ENCODE peak calls at places on chromosomes 13 and 19, in five cellular contexts. S is M059J, G is NCI-H2029, Y is COR-L47, P is MG63. J is an unnamed sample.

GRCh38 chr13:23550164-23550563 is 20.0 kb upstream of the TNFRSF19 start:
- DNase-seq in G (no peak), P (no peak), S (no peak), Y (no peak), J (no peak)

GRCh38 chr19:18020212-18021067 is 12.5 kb downstream of the ARRDC2 start:
- DNase-seq in S (peak; percentile 59), Y (no peak), P (no peak), G (no peak), J (no peak)

GRCh38 chr19:50794778-50795664 is 4.8 kb downstream of the ACP4 start:
- DNase-seq in Y (no peak), S (peak; percentile 51), G (no peak), P (peak; percentile 71), J (no peak)

GRCh38 chr19:41430907-41431306 is 3.7 kb upstream of the B3GNT8 start:
- DNase-seq in P (no peak), G (no peak), Y (no peak), S (peak; percentile 25), J (no peak)

GRCh38 chr19:1261512-1261862 is 7.6 kb upstream of the CIRBP start:
- DNase-seq in S (peak; percentile 60), G (no peak), Y (peak; percentile 43), P (no peak), J (no peak)

GRCh38 chr19:3618144-3618810 is 8.3 kb downstream of the CACTIN start:
- DNase-seq in Y (no peak), P (no peak), G (no peak), S (no peak), J (peak; percentile 12)

GRCh38 chr13:21033866-21034601 is 27.4 kb downstream of the LATS2 start:
- DNase-seq in S (peak; percentile 93), Y (no peak), G (no peak), P (no peak), J (no peak)

GRCh38 chr19:47253467-47253881 is 2.9 kb upstream of the CCDC9 start:
- DNase-seq in Y (no peak), S (peak; percentile 95), P (peak; percentile 86), G (no peak), J (no peak)

GRCh38 chr13:49810464-49810824 is 18.0 kb upstream of the KPNA3 start:
- DNase-seq in Y (no peak), S (no peak), P (no peak), G (no peak), J (no peak)

GRCh38 chr19:16836115-16836905 is 7.1 kb downstream of the SIN3B start:
- DNase-seq in P (no peak), S (peak; percentile 12), G (no peak), Y (no peak), J (no peak)

GRCh38 chr13:114249062-114249461 is 14.4 kb downstream of the CDC16 start:
- DNase-seq in G (no peak), Y (no peak), S (no peak), P (no peak), J (no peak)

GRCh38 chr13:110477711-110478245 is 83.7 kb downstream of the RAB20 start:
- DNase-seq in Y (no peak), S (no peak), G (no peak), P (no peak), J (no peak)

GRCh38 chr19:16615788-16616187 is 12.2 kb downstream of the MED26 start:
- DNase-seq in S (no peak), Y (no peak), G (no peak), P (no peak), J (no peak)

GRCh38 chr13:45269204-45269603 is 68.4 kb upstream of the KCTD4 start:
- DNase-seq in G (no peak), Y (no peak), S (peak; percentile 86), P (peak; percentile 36), J (no peak)

GRCh38 chr13:44541601-44542000 is 34.5 kb downstream of the TSC22D1 start:
- DNase-seq in G (no peak), S (no peak), P (no peak), Y (no peak), J (no peak)

GRCh38 chr13:98450495-98451167 is 126.3 kb downstream of the STK24 start:
- DNase-seq in Y (no peak), G (no peak), S (no peak), P (no peak), J (no peak)